ENCODE peak calls at places on chromosomes 3 and 15, in eight cellular contexts. E, K, X, F, J, S, G and B are unnamed samples.

GRCh38 chr15:59170295-59170881 is 36.3 kb upstream of the LDHAL6B start:
- DNase-seq in F (peak), J (peak), K (no peak), G (no peak), E (peak), S (no peak), X (peak), B (no peak)

GRCh38 chr15:85504739-85505676 is 124.6 kb downstream of the AKAP13 start:
- DNase-seq in J (peak), F (peak), X (no peak), K (no peak), G (peak), E (peak), S (peak), B (peak)

GRCh38 chr3:71397046-71397445 is 186.5 kb downstream of the FOXP1 start:
- DNase-seq in E (peak), J (no peak), S (no peak), F (peak), G (no peak), K (no peak), X (no peak), B (peak)

GRCh38 chr3:146177072-146177936 is 16.3 kb upstream of the PLOD2 start:
- DNase-seq in J (no peak), X (no peak), F (no peak), K (no peak), E (no peak), S (no peak), G (no peak), B (no peak)

GRCh38 chr3:82163907-82164520 is 402.6 kb upstream of the GBE1 start:
- DNase-seq in F (peak), S (no peak), E (no peak), J (no peak), G (peak), K (no peak), X (no peak), B (peak)

GRCh38 chr15:91922701-91923279 is 69.3 kb downstream of the SLCO3A1 start:
- DNase-seq in E (no peak), G (no peak), K (no peak), J (peak), S (no peak), X (no peak), F (no peak), B (no peak)

GRCh38 chr15:99070268-99070667 is 34.6 kb upstream of the SYNM start:
- DNase-seq in F (no peak), J (no peak), K (no peak), S (no peak), E (no peak), G (no peak), X (no peak), B (no peak)

GRCh38 chr3:156298938-156299337 is 178.6 kb downstream of the KCNAB1 start:
- DNase-seq in X (no peak), F (no peak), J (no peak), E (no peak), G (no peak), S (peak), K (no peak), B (no peak)

GRCh38 chr3:171646357-171647133 is 163.7 kb downstream of the PLD1 start:
- DNase-seq in X (no peak), J (no peak), K (no peak), G (peak), F (peak), S (no peak), E (peak), B (peak)

GRCh38 chr15:35583863-35584528 is 38.0 kb upstream of the DPH6 start:
- DNase-seq in G (no peak), F (no peak), S (no peak), X (no peak), K (no peak), J (no peak), E (no peak), B (no peak)

GRCh38 chr3:30266536-30266935 is 339.9 kb upstream of the TGFBR2 start:
- DNase-seq in F (no peak), S (no peak), G (no peak), K (no peak), X (no peak), J (no peak), E (no peak), B (no peak)

GRCh38 chr3:195616681-195617080 is 32.9 kb upstream of the APOD start:
- DNase-seq in G (no peak), E (no peak), J (peak), S (no peak), K (no peak), F (no peak), X (no peak), B (no peak)

GRCh38 chr3:68858549-68858948 is 73.8 kb downstream of the TAFA4 start:
- DNase-seq in F (no peak), G (no peak), X (no peak), K (no peak), E (no peak), J (no peak), S (no peak), B (no peak)

GRCh38 chr3:148873928-148874326 is 8.8 kb downstream of the CPA3 start:
- DNase-seq in J (no peak), F (peak), G (no peak), E (peak), K (no peak), X (no peak), S (no peak), B (no peak)

GRCh38 chr15:70578196-70578595 is 185.2 kb downstream of the UACA start:
- DNase-seq in K (no peak), X (no peak), G (no peak), E (no peak), F (no peak), S (no peak), J (peak), B (no peak)

GRCh38 chr3:129893616-129894070 is at the start of gene TMCC1:
- DNase-seq in J (peak), F (peak), X (peak), S (peak), G (peak), E (peak), K (peak), B (peak)

GRCh38 chr3:129892857-129893615 is 475 bp downstream of the TMCC1 start:
- DNase-seq in G (no peak), K (peak), S (peak), F (no peak), X (peak), J (peak), E (no peak), B (peak)

GRCh38 chr3:129892486-129892856 is 1.0 kb downstream of the TMCC1 start:
- DNase-seq in E (no peak), G (no peak), F (no peak), S (no peak), K (no peak), J (no peak), X (no peak), B (peak)

DNA sequence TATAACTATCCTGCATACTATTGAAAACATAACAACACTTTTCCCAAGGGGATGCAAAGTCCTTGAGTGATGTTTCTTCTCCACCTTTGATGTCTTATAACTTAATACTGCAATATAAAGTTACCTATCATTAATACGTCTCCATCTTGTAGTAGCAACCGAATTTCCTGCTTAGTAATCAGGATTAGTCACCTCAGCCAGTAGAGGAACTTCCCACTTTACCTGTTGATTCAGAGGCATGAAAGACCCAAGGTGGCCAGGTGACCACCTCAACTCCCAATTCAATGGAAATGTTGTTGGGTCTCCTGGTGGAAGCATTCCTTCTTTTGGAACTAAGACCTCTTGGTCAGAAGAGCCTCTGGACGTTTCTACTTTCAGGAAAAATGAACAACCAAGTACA is 3.5 kb upstream of the TMCC1 start:
- DNase-seq in S (no peak), X (no peak), F (no peak), G (no peak), E (no peak), K (no peak), J (no peak), B (no peak)
- TF ChIP-seq CTCF in S (no peak), X (no peak), F (no peak), G (no peak), E (no peak), K (no peak), J (no peak), B (no peak)

DNA sequence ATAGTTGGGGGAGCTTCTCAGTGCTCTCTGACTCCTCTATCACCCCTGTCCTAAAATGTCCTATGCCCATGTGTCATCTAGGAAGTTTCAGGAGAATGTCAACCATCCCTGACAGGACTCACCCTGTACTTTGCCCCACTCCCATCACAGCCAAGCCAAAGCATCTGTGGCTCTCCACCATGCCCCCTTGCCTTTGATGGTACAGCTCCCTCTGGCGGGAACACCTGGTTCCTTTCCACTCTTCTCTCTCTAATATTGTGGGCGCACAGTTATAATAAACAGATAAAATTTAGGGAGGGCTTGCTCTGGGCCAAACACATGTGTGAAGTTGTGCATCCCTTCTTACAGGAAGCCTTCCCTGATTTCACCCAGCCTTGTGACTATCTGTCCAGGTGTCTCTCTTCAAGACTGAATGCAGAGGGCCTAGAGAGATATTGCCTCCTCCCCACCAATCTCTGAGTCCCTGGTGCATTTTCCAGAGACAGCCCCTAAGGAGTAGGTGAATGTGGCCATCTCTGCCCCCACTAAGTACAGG is 62.8 kb downstream of the ISG20 start:
- DNase-seq in S (no peak), X (peak), G (no peak), F (no peak), E (no peak), K (no peak), J (peak), B (peak)
- TF ChIP-seq CTCF in S (no peak), X (peak), G (peak), F (peak), E (no peak), K (peak), J (peak), B (peak)

GRCh38 chr3:26712211-26713026 is 89.8 kb downstream of the LRRC3B start:
- DNase-seq in S (no peak), K (no peak), F (no peak), E (no peak), X (no peak), J (peak), G (peak), B (peak)
- TF ChIP-seq CTCF in S (peak), K (peak), F (peak), E (no peak), X (peak), J (peak), G (peak), B (peak)

GRCh38 chr3:138034918-138035317 is 25.0 kb downstream of the CLDN18 start:
- DNase-seq in J (no peak), G (no peak), X (no peak), K (no peak), E (no peak), F (no peak), S (no peak), B (peak)

GRCh38 chr3:138030881-138031280 is 20.9 kb downstream of the CLDN18 start:
- DNase-seq in J (no peak), K (no peak), X (no peak), E (no peak), S (no peak), G (no peak), F (no peak), B (no peak)

GRCh38 chr3:138031536-138031935 is 21.6 kb downstream of the CLDN18 start:
- DNase-seq in X (no peak), E (no peak), G (no peak), S (no peak), F (no peak), J (no peak), K (no peak), B (peak)

GRCh38 chr3:138032567-138032966 is 22.6 kb downstream of the CLDN18 start:
- DNase-seq in X (no peak), J (no peak), K (no peak), S (no peak), E (no peak), G (no peak), F (no peak), B (peak)

DNA sequence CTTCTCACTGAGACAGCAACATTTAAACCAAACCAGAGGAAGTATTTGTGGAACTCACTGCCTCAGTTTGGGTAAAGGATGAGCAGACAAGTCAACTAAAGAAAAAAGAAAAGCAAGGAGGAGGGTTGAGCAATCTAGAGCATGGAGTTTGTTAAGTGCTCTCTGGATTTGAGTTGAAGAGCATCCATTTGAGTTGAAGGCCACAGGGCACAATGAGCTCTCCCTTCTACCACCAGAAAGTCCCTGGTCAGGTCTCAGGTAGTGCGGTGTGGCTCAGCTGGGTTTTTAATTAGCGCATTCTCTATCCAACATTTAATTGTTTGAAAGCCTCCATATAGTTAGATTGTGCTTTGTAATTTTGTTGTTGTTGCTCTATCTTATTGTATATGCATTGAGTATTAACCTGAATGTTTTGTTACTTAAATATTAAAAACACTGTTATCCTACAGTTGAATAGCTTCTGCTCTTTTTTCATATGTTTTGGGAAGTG is 23.3 kb downstream of the CLDN18 start:
- DNase-seq in J (no peak), F (no peak), E (no peak), G (no peak), S (no peak), K (no peak), X (no peak), B (peak)
- TF ChIP-seq CTCF in J (no peak), F (no peak), E (no peak), G (no peak), S (no peak), K (no peak), X (no peak), B (no peak)

GRCh38 chr3:129344540-129345220 is 66.0 kb downstream of the HMCES start:
- DNase-seq in J (peak), E (no peak), K (no peak), X (peak), S (no peak), F (no peak), G (no peak), B (no peak)
- TF ChIP-seq CTCF in J (no peak), E (no peak), K (no peak), X (no peak), S (no peak), F (no peak), G (no peak), B (no peak)